ENCODE peak calls at places on chromosomes 16 and 17, in nine cellular contexts. E is HTR-8/SVneo; F is cardiac muscle cell; R is AG08396; B is stimulated activated naive B cell treated with anti-CD40 and anti-IgM and Interleukin-4, amounts not matched to agents 10 μg/mL and 1 μg/mL and 100 μg/mL, for 72 hours; P is foreskin melanocyte; Q is RCC 7860; T is body of pancreas; W is smooth muscle cell of the brain vasculature. G is an unnamed sample.

GRCh38 chr17:48547839-48548686 is 3.2 kb upstream of the HOXB2 start:
- DNase-seq in T (no peak), P (no peak), E (no peak), R (no peak), Q (no peak), F (peak; percentile 70), B (no peak), W (no peak), G (no peak)

GRCh38 chr17:10836966-10837599 is 804 bp downstream of the PIRT start:
- DNase-seq in T (peak; percentile 21), B (no peak), F (no peak), E (no peak), P (no peak), R (no peak), W (no peak), Q (no peak), G (no peak)

GRCh38 chr16:4316732-4317461 is 1.0 kb downstream of the GLIS2 start:
- DNase-seq in Q (peak; percentile 68), R (peak; percentile 71), E (peak; percentile 53), W (no peak), F (no peak), B (no peak), P (no peak), T (peak; percentile 71), G (no peak)

GRCh38 chr16:14302031-14302398 is 230.9 kb downstream of the MRTFB start:
- DNase-seq in Q (peak; percentile 65), P (no peak), W (no peak), F (peak; percentile 86), R (peak; percentile 93), E (peak; percentile 63), B (no peak), T (peak; percentile 74), G (no peak)

GRCh38 chr16:57245472-57246113 is 534 bp downstream of the ARL2BP start:
- DNase-seq in E (peak; percentile 31), F (no peak), R (peak; percentile 38), Q (no peak), P (no peak), W (no peak), T (peak; percentile 62), B (no peak), G (no peak)

GRCh38 chr17:19370493-19370960 is 7.8 kb upstream of the MAPK7 start:
- DNase-seq in F (peak; percentile 22), W (no peak), P (no peak), E (no peak), R (no peak), B (peak; percentile 42), Q (peak; percentile 4), T (no peak), G (no peak)

GRCh38 chr16:9665851-9666271 is 516.4 kb downstream of the GRIN2A start:
- DNase-seq in R (no peak), W (no peak), P (no peak), Q (no peak), E (no peak), B (no peak), F (no peak), T (no peak), G (no peak)

GRCh38 chr16:719815-720506 is 985 bp upstream of the ANTKMT start:
- DNase-seq in E (no peak), F (no peak), P (no peak), R (no peak), Q (peak; percentile 41), W (no peak), T (no peak), B (no peak), G (no peak)

GRCh38 chr16:68599586-68599985 is 45.5 kb upstream of the CDH3 start:
- DNase-seq in B (no peak), R (no peak), T (no peak), F (no peak), P (no peak), Q (no peak), W (no peak), E (no peak), G (no peak)

GRCh38 chr17:1137465-1137894 is 42.3 kb downstream of the ABR start:
- DNase-seq in R (no peak), E (no peak), Q (no peak), P (no peak), T (peak; percentile 37), B (no peak), W (no peak), F (peak; percentile 29), G (peak; percentile 57)

GRCh38 chr16:22890976-22891375 is 77.0 kb downstream of the HS3ST2 start:
- DNase-seq in W (no peak), T (no peak), B (no peak), R (no peak), P (no peak), F (no peak), E (no peak), Q (no peak), G (no peak)

G was measured in GM12864.